ENCODE peak calls at places on chromosomes 4 and X, in six cellular contexts. One of them, this sample, is unnamed.

GRCh38 chrX:87571965-87572364 is 54.4 kb downstream of the KLHL4 start:
- DNase-seq in endothelial cell of umbilical vein: no peak
- DNase-seq in GM12878: no peak
- DNase-seq in right lobe of liver: no peak
- DNase-seq in sigmoid colon: no peak
- DNase-seq in suprapubic skin: no peak
- DNase-seq in this sample: no peak

GRCh38 chr4:19961092-19961491 is 290.6 kb upstream of the SLIT2 start:
- DNase-seq in suprapubic skin: no peak
- DNase-seq in right lobe of liver: no peak
- DNase-seq in endothelial cell of umbilical vein: no peak
- DNase-seq in GM12878: no peak
- DNase-seq in sigmoid colon: no peak
- DNase-seq in this sample: no peak

GRCh38 chrX:22122510-22122909 is 90.4 kb downstream of the PHEX start:
- DNase-seq in right lobe of liver: no peak
- DNase-seq in sigmoid colon: no peak
- DNase-seq in GM12878: no peak
- DNase-seq in endothelial cell of umbilical vein: peak
- DNase-seq in suprapubic skin: peak
- DNase-seq in this sample: no peak

GRCh38 chr4:26826721-26827120 is 33.9 kb upstream of the STIM2 start:
- DNase-seq in sigmoid colon: no peak
- DNase-seq in endothelial cell of umbilical vein: peak
- DNase-seq in right lobe of liver: no peak
- DNase-seq in suprapubic skin: no peak
- DNase-seq in GM12878: peak
- DNase-seq in this sample: no peak

GRCh38 chrX:10240918-10241317 is 84.1 kb downstream of the CLCN4 start:
- DNase-seq in right lobe of liver: no peak
- DNase-seq in GM12878: no peak
- DNase-seq in suprapubic skin: no peak
- DNase-seq in sigmoid colon: peak
- DNase-seq in endothelial cell of umbilical vein: no peak
- DNase-seq in this sample: no peak

GRCh38 chr4:172232966-172233365 is 419.8 kb downstream of the GALNTL6 start:
- DNase-seq in suprapubic skin: no peak
- DNase-seq in sigmoid colon: no peak
- DNase-seq in endothelial cell of umbilical vein: no peak
- DNase-seq in right lobe of liver: no peak
- DNase-seq in GM12878: no peak
- DNase-seq in this sample: no peak

GRCh38 chrX:41334866-41335589 is 1.1 kb downstream of the DDX3X start:
- DNase-seq in right lobe of liver: peak
- DNase-seq in sigmoid colon: peak
- DNase-seq in suprapubic skin: peak
- DNase-seq in GM12878: no peak
- DNase-seq in endothelial cell of umbilical vein: peak
- DNase-seq in this sample: no peak

GRCh38 chrX:3516051-3516541 is 169.6 kb upstream of the MXRA5 start:
- DNase-seq in GM12878: no peak
- DNase-seq in suprapubic skin: no peak
- DNase-seq in right lobe of liver: no peak
- DNase-seq in sigmoid colon: no peak
- DNase-seq in endothelial cell of umbilical vein: no peak
- DNase-seq in this sample: no peak

GRCh38 chr4:128590034-128590740 is 219.3 kb upstream of the JADE1 start:
- DNase-seq in suprapubic skin: no peak
- DNase-seq in right lobe of liver: no peak
- DNase-seq in sigmoid colon: no peak
- DNase-seq in GM12878: no peak
- DNase-seq in endothelial cell of umbilical vein: no peak
- DNase-seq in this sample: no peak

GRCh38 chrX:107683931-107684330 is 55.6 kb downstream of the PRPS1 start:
- DNase-seq in GM12878: no peak
- DNase-seq in endothelial cell of umbilical vein: no peak
- DNase-seq in sigmoid colon: no peak
- DNase-seq in right lobe of liver: no peak
- DNase-seq in suprapubic skin: peak
- DNase-seq in this sample: no peak

GRCh38 chr4:78560296-78560963 is 8.9 kb downstream of the ANXA3 start:
- DNase-seq in sigmoid colon: no peak
- DNase-seq in right lobe of liver: no peak
- DNase-seq in endothelial cell of umbilical vein: peak
- DNase-seq in suprapubic skin: no peak
- DNase-seq in GM12878: no peak
- DNase-seq in this sample: no peak

GRCh38 chr4:185821029-185821419 is 9.0 kb upstream of the SORBS2 start:
- DNase-seq in endothelial cell of umbilical vein: no peak
- DNase-seq in right lobe of liver: no peak
- DNase-seq in suprapubic skin: no peak
- DNase-seq in sigmoid colon: no peak
- DNase-seq in GM12878: no peak
- DNase-seq in this sample: no peak

GRCh38 chr4:185819144-185819543 is 7.2 kb upstream of the SORBS2 start:
- DNase-seq in GM12878: no peak
- DNase-seq in suprapubic skin: no peak
- DNase-seq in sigmoid colon: no peak
- DNase-seq in endothelial cell of umbilical vein: no peak
- DNase-seq in right lobe of liver: no peak
- DNase-seq in this sample: no peak

GRCh38 chr4:185817403-185817818 is 5.4 kb upstream of the SORBS2 start:
- DNase-seq in suprapubic skin: no peak
- DNase-seq in GM12878: no peak
- DNase-seq in right lobe of liver: peak
- DNase-seq in sigmoid colon: no peak
- DNase-seq in endothelial cell of umbilical vein: no peak
- DNase-seq in this sample: no peak

GRCh38 chr4:185822791-185823190 is 10.8 kb upstream of the SORBS2 start:
- DNase-seq in GM12878: no peak
- DNase-seq in endothelial cell of umbilical vein: peak
- DNase-seq in right lobe of liver: no peak
- DNase-seq in suprapubic skin: no peak
- DNase-seq in sigmoid colon: no peak
- DNase-seq in this sample: no peak

DNA sequence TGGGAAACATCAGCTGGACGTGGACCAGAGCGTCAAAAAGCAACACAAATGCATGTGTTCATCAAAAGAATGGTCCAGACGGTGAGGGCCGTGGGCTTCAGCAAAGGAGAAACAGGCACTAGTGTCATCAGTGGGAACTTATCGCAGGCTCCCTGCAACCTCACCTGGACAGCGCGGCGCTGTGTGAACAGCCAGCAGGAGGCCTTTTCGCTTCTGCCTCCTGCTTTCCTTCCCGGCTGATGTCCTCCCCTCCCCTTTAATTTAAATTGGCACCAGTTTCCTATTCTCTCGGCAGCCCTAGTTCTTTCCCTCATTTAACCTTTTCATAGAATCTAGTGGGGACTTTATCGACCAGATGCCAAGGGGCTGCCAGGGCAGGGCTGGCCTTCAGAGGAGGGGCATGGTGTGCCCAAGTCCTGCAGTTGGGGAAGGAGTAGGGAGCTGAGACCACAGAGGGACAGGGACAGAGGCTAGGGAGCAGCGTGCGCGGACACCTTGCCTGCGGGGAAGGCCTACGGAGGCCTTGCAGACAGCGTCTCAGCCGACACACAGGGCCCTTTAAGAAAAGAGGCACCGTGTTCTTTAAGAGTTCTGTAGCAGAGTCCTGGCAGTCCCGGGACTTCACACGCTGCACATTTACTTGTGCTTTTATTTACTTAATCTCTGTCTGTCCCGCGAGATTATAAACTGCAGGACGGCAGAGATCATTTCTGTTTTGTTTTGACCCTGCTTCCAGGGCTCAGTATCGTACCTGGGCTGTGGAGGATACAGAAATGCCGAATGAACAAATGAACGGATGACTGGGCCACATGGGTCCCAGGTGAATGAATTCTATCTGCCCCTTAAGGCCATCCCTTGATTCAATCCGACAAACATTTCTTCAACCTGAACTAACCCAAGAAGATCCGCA is 8.4 kb upstream of the SORBS2 start:
- DNase-seq in endothelial cell of umbilical vein: no peak
- DNase-seq in sigmoid colon: no peak
- DNase-seq in GM12878: no peak
- DNase-seq in right lobe of liver: peak
- DNase-seq in suprapubic skin: no peak
- DNase-seq in this sample: no peak
- TF ChIP-seq POLR2A in endothelial cell of umbilical vein: no peak
- TF ChIP-seq POLR2A in sigmoid colon: no peak
- TF ChIP-seq POLR2A in GM12878: no peak
- TF ChIP-seq POLR2A in right lobe of liver: no peak
- TF ChIP-seq POLR2A in suprapubic skin: no peak
- TF ChIP-seq POLR2A in this sample: no peak

DNA sequence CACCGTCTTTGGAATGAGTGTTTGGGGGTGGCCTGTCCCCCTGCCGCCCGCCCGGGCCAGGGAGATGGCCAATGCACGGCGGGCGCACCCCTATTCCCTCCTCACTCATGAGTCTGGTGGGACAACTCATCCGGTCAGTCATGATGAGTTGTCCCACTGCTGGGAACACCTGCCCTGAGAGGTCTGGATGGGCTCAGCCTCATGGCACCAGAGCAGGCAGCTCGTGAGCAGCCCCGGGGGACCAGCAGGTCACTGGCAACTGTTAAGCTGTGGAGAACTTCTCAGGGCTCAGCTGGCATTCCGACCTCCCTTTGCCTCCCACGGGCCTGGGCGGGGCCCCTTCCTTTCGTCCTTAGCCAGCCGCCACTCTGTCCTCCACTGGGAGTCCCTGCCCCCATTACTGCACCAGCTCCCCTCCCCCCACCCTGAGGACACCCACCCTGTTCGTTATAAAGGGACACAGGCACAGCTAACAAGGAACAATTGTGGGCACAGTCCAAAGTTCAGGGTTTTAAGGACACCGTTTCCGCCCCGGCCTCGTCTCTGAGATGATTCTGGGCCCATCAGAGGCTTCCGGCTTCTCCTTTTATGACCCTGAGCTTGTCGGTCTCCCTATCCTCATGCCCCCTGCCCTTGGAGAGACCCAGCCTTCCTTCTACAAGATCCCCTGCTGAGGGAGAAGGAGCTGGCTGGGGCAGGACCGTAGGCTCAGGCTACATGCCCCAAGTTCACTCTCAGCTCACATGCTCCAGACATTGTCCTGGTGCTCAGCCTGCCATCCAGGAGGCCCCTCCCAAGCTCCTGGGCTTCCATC is 14.6 kb upstream of the KIAA0232 start:
- DNase-seq in suprapubic skin: no peak
- DNase-seq in GM12878: no peak
- DNase-seq in right lobe of liver: no peak
- DNase-seq in sigmoid colon: peak
- DNase-seq in endothelial cell of umbilical vein: no peak
- DNase-seq in this sample: no peak
- H3K27ac ChIP-seq in suprapubic skin: no peak
- H3K27ac ChIP-seq in GM12878: no peak
- H3K27ac ChIP-seq in right lobe of liver: no peak
- H3K27ac ChIP-seq in sigmoid colon: no peak
- H3K27ac ChIP-seq in endothelial cell of umbilical vein: no peak
- H3K27ac ChIP-seq in this sample: no peak

GRCh38 chrX:53094584-53094908 is 604 bp downstream of the KANTR start:
- DNase-seq in endothelial cell of umbilical vein: no peak
- DNase-seq in GM12878: no peak
- DNase-seq in sigmoid colon: no peak
- DNase-seq in suprapubic skin: no peak
- DNase-seq in right lobe of liver: no peak
- DNase-seq in this sample: no peak

GRCh38 chrX:53095796-53096195 is 1.9 kb downstream of the KANTR start:
- DNase-seq in sigmoid colon: no peak
- DNase-seq in suprapubic skin: no peak
- DNase-seq in right lobe of liver: no peak
- DNase-seq in GM12878: no peak
- DNase-seq in endothelial cell of umbilical vein: no peak
- DNase-seq in this sample: no peak

GRCh38 chrX:53093177-53093655 is 726 bp upstream of the KANTR start:
- DNase-seq in GM12878: no peak
- DNase-seq in endothelial cell of umbilical vein: peak
- DNase-seq in suprapubic skin: peak
- DNase-seq in right lobe of liver: peak
- DNase-seq in sigmoid colon: peak
- DNase-seq in this sample: no peak

GRCh38 chrX:53091354-53091753 is 2.6 kb upstream of the KANTR start:
- DNase-seq in right lobe of liver: no peak
- DNase-seq in sigmoid colon: no peak
- DNase-seq in GM12878: no peak
- DNase-seq in endothelial cell of umbilical vein: no peak
- DNase-seq in suprapubic skin: no peak
- DNase-seq in this sample: no peak

DNA sequence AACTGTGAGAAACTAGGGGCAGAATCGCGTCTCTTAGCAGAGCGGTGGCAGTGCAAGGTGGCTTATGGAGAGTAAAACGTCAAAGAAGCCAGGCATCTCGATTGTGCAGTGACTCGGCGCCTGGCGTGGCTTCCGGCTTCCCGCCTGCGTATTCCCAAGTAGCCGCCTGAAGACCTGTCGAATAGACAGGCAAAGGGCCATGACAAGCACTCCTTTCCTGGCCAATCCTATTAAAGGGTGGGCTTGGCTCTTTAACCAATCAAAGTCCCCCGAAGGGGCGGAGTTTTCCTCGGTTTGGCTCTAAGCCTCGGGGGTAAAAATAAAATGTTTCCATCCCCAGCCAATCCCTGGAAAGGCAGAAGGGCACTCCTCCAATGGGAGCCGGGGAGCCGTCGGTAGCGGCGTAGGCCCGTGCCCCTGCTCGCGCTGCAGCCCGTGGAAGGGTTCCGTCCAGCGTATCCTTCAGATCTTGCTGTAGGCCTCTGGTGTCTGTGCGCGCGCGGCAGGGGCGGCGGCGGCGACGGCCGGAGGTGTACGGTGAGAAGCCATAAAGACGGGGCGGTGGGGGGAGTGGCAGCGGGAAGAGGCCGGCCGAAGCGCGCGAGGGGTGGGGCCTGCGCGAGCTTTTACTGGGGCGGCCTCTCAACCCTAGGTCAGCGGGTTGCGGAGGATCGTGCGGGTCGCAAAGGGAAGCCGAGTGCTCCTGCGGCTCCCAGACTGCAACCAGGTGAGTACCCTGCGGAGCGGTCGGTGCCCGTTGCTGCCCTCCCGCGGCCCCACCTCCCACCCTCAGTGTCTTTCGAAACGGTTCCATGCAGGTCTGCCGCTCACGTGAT is at the start of gene KANTR:
- DNase-seq in suprapubic skin: peak
- DNase-seq in sigmoid colon: peak
- DNase-seq in right lobe of liver: peak
- DNase-seq in GM12878: peak
- DNase-seq in endothelial cell of umbilical vein: peak
- DNase-seq in this sample: peak
- TF ChIP-seq POLR2A in suprapubic skin: no peak
- TF ChIP-seq POLR2A in sigmoid colon: no peak
- TF ChIP-seq POLR2A in right lobe of liver: peak
- TF ChIP-seq POLR2A in GM12878: peak
- TF ChIP-seq POLR2A in endothelial cell of umbilical vein: peak
- TF ChIP-seq POLR2A in this sample: no peak

DNA sequence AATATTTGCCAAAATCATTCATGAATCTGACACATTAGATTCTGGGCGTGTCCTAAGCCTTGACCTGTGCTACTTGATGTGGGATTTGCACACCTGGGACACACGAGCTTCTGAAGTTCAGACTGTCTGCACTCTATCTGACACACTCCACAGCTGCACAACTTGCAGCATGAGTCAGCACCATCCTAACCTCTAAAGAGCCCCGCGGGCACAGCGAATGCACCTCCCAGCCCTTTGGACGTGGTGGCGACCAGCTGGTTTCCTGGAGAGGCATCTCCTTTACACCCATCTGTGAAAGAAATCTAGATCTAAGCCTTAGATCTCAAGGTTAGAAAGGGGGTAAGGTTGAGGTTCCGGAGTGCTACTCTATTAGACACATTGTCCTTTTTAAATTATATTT is 69.2 kb downstream of the SORBS2 start:
- DNase-seq in endothelial cell of umbilical vein: no peak
- DNase-seq in GM12878: no peak
- DNase-seq in suprapubic skin: no peak
- DNase-seq in sigmoid colon: no peak
- DNase-seq in right lobe of liver: peak
- DNase-seq in this sample: no peak
- H3K27ac ChIP-seq in endothelial cell of umbilical vein: no peak
- H3K27ac ChIP-seq in GM12878: no peak
- H3K27ac ChIP-seq in suprapubic skin: no peak
- H3K27ac ChIP-seq in sigmoid colon: peak
- H3K27ac ChIP-seq in right lobe of liver: peak
- H3K27ac ChIP-seq in this sample: no peak

This sample was measured in esophagus squamous epithelium.